ENCODE peak calls at places on chromosomes 12 and 14, in four cellular contexts. E is HTR-8/SVneo, L is ELR, J is T follicular helper cell. V is an unnamed sample.

GRCh38 chr12:106174876-106175275 is 36.1 kb upstream of the NUAK1 start:
- DNase-seq in E (no peak), L (no peak), J (no peak), V (no peak)

GRCh38 chr14:54603362-54603761 is 36.4 kb downstream of the SAMD4A start:
- DNase-seq in E (no peak), L (peak), J (no peak), V (no peak)

GRCh38 chr14:34374998-34375740 is 86.9 kb downstream of the SPTSSA start:
- DNase-seq in E (no peak), L (peak), J (no peak), V (no peak)

GRCh38 chr14:104795781-104796681 is 483 bp upstream of the AKT1 start:
- DNase-seq in E (peak), L (peak), J (peak), V (peak)

GRCh38 chr12:50718760-50719159 is 45.1 kb upstream of the ATF1 start:
- DNase-seq in E (no peak), L (no peak), J (no peak), V (no peak)

GRCh38 chr12:64813733-64814132 is 10.7 kb upstream of the TBC1D30 start:
- DNase-seq in E (no peak), L (no peak), J (no peak), V (no peak)

GRCh38 chr12:65823481-65824313 is 586 bp upstream of the HMGA2 start:
- DNase-seq in E (peak), L (peak), J (no peak), V (peak)

GRCh38 chr12:109701064-109701463 is 12.6 kb upstream of the FAM222A start:
- DNase-seq in E (no peak), L (no peak), J (no peak), V (peak)

GRCh38 chr14:50107850-50108249 is 8.5 kb downstream of the VCPKMT start:
- DNase-seq in E (no peak), L (no peak), J (no peak), V (no peak)

GRCh38 chr14:69559581-69560011 is 15.1 kb downstream of the CCDC177 start:
- DNase-seq in E (no peak), L (no peak), J (no peak), V (no peak)

GRCh38 chr14:21528381-21529348 is 2.5 kb upstream of the SALL2 start:
- DNase-seq in E (no peak), L (no peak), J (no peak), V (peak)

GRCh38 chr12:6592087-6592486 is 15.1 kb downstream of the CHD4 start:
- DNase-seq in E (no peak), L (no peak), J (no peak), V (no peak)

GRCh38 chr14:67191768-67192290 is 2.6 kb downstream of the GARIN2 start:
- DNase-seq in E (no peak), L (no peak), J (no peak), V (no peak)

GRCh38 chr14:77344597-77344996 is 23.8 kb downstream of the GSTZ1 start:
- DNase-seq in E (no peak), L (no peak), J (no peak), V (no peak)

GRCh38 chr12:89244536-89244935 is 107.8 kb downstream of the DUSP6 start:
- DNase-seq in E (no peak), L (peak), J (no peak), V (no peak)

GRCh38 chr12:114269153-114269552 is 136.8 kb downstream of the TBX5 start:
- DNase-seq in E (no peak), L (no peak), J (no peak), V (no peak)

GRCh38 chr12:55824726-55825125 is 4.7 kb downstream of the DNAJC14 start:
- DNase-seq in E (no peak), L (no peak), J (no peak), V (no peak)

GRCh38 chr14:22472935-22473854 is 115.8 kb downstream of the DAD1 start:
- DNase-seq in E (peak), L (peak), J (no peak), V (peak)

GRCh38 chr14:24996930-24997329 is 53.0 kb downstream of the STXBP6 start:
- DNase-seq in E (no peak), L (no peak), J (no peak), V (no peak)

GRCh38 chr14:73465833-73466532 is 7.6 kb upstream of the NUMB start:
- DNase-seq in E (no peak), L (peak), J (no peak), V (no peak)

GRCh38 chr12:103627189-103627855 is 40.2 kb downstream of the STAB2 start:
- DNase-seq in E (no peak), L (no peak), J (no peak), V (no peak)

GRCh38 chr14:104296388-104297312 is 158.3 kb downstream of the KIF26A start:
- DNase-seq in E (no peak), L (no peak), J (no peak), V (peak)

GRCh38 chr12:64157110-64157509 is 65.0 kb downstream of the KICS2 start:
- DNase-seq in E (no peak), L (no peak), J (no peak), V (no peak)

GRCh38 chr14:75427482-75428229 is at the start of gene JDP2:
- DNase-seq in E (peak), L (peak), J (peak), V (peak)

GRCh38 chr14:28012629-28013415 is 753.8 kb upstream of the FOXG1 start:
- DNase-seq in E (no peak), L (no peak), J (no peak), V (no peak)